ENCODE peak calls at places on chromosome 6, in eight cellular contexts. One of them, this sample, is unnamed.

GRCh38 chr6:111057074-111057752 is 30.1 kb upstream of the SLC16A10 start:
- DNase-seq in RWPE1: peak; percentile 36
- DNase-seq in dorsolateral prefrontal cortex: peak; percentile 28
- DNase-seq in neural progenitor cell: peak; percentile 51
- DNase-seq in OCI-LY7: peak; percentile 55
- DNase-seq in ovary: no peak
- DNase-seq in adrenal gland: peak; percentile 43
- DNase-seq in coronary artery: no peak
- DNase-seq in this sample: no peak

GRCh38 chr6:47669684-47670515 is 28.5 kb upstream of the ADGRF4 start:
- DNase-seq in RWPE1: peak; percentile 65
- DNase-seq in dorsolateral prefrontal cortex: no peak
- DNase-seq in neural progenitor cell: peak; percentile 69
- DNase-seq in OCI-LY7: no peak
- DNase-seq in ovary: no peak
- DNase-seq in adrenal gland: no peak
- DNase-seq in coronary artery: no peak
- DNase-seq in this sample: no peak

GRCh38 chr6:16504608-16505007 is 256.7 kb downstream of the ATXN1 start:
- DNase-seq in RWPE1: no peak
- DNase-seq in dorsolateral prefrontal cortex: no peak
- DNase-seq in neural progenitor cell: no peak
- DNase-seq in OCI-LY7: no peak
- DNase-seq in ovary: no peak
- DNase-seq in adrenal gland: no peak
- DNase-seq in coronary artery: no peak
- DNase-seq in this sample: no peak

GRCh38 chr6:29791162-29791561 is 36.5 kb upstream of the HLA-G start:
- DNase-seq in RWPE1: no peak
- DNase-seq in dorsolateral prefrontal cortex: no peak
- DNase-seq in neural progenitor cell: no peak
- DNase-seq in OCI-LY7: no peak
- DNase-seq in ovary: no peak
- DNase-seq in adrenal gland: no peak
- DNase-seq in coronary artery: no peak
- DNase-seq in this sample: no peak

GRCh38 chr6:26197736-26198625 is 110.8 kb downstream of the HFE start:
- DNase-seq in RWPE1: no peak
- DNase-seq in dorsolateral prefrontal cortex: no peak
- DNase-seq in neural progenitor cell: peak; percentile 46
- DNase-seq in OCI-LY7: peak; percentile 84
- DNase-seq in ovary: no peak
- DNase-seq in adrenal gland: peak; percentile 36
- DNase-seq in coronary artery: no peak
- DNase-seq in this sample: no peak

GRCh38 chr6:79031821-79032590 is 46.0 kb downstream of the PHIP start:
- DNase-seq in RWPE1: no peak
- DNase-seq in dorsolateral prefrontal cortex: no peak
- DNase-seq in neural progenitor cell: no peak
- DNase-seq in OCI-LY7: no peak
- DNase-seq in ovary: no peak
- DNase-seq in adrenal gland: no peak
- DNase-seq in coronary artery: no peak
- DNase-seq in this sample: no peak

GRCh38 chr6:4459032-4459431 is 317.2 kb upstream of the CDYL start:
- DNase-seq in RWPE1: peak; percentile 89
- DNase-seq in dorsolateral prefrontal cortex: no peak
- DNase-seq in neural progenitor cell: no peak
- DNase-seq in OCI-LY7: no peak
- DNase-seq in ovary: no peak
- DNase-seq in adrenal gland: peak; percentile 27
- DNase-seq in coronary artery: no peak
- DNase-seq in this sample: no peak

GRCh38 chr6:13275435-13275989 is 52.8 kb downstream of the TBC1D7 start:
- DNase-seq in RWPE1: no peak
- DNase-seq in dorsolateral prefrontal cortex: no peak
- DNase-seq in neural progenitor cell: no peak
- DNase-seq in OCI-LY7: no peak
- DNase-seq in ovary: no peak
- DNase-seq in adrenal gland: no peak
- DNase-seq in coronary artery: no peak
- DNase-seq in this sample: no peak

GRCh38 chr6:38974389-38975133 is 74.0 kb upstream of the GLP1R start:
- DNase-seq in RWPE1: no peak
- DNase-seq in dorsolateral prefrontal cortex: no peak
- DNase-seq in neural progenitor cell: no peak
- DNase-seq in OCI-LY7: no peak
- DNase-seq in ovary: no peak
- DNase-seq in adrenal gland: no peak
- DNase-seq in coronary artery: no peak
- DNase-seq in this sample: no peak

GRCh38 chr6:166168616-166169548 is 1.2 kb upstream of the TBXT start:
- DNase-seq in RWPE1: no peak
- DNase-seq in dorsolateral prefrontal cortex: no peak
- DNase-seq in neural progenitor cell: peak; percentile 47
- DNase-seq in OCI-LY7: no peak
- DNase-seq in ovary: no peak
- DNase-seq in adrenal gland: no peak
- DNase-seq in coronary artery: no peak
- DNase-seq in this sample: no peak

GRCh38 chr6:145815351-145815772 is 767 bp upstream of the FBXO30 start:
- DNase-seq in RWPE1: peak; percentile 31
- DNase-seq in dorsolateral prefrontal cortex: no peak
- DNase-seq in neural progenitor cell: no peak
- DNase-seq in OCI-LY7: no peak
- DNase-seq in ovary: peak; percentile 71
- DNase-seq in adrenal gland: no peak
- DNase-seq in coronary artery: peak; percentile 84
- DNase-seq in this sample: peak; percentile 16

GRCh38 chr6:108903796-108904195 is 55.6 kb downstream of the ARMC2 start:
- DNase-seq in RWPE1: no peak
- DNase-seq in dorsolateral prefrontal cortex: no peak
- DNase-seq in neural progenitor cell: no peak
- DNase-seq in OCI-LY7: no peak
- DNase-seq in ovary: no peak
- DNase-seq in adrenal gland: no peak
- DNase-seq in coronary artery: no peak
- DNase-seq in this sample: no peak

GRCh38 chr6:88166901-88167624 is 916 bp upstream of the CNR1 start:
- DNase-seq in RWPE1: no peak
- DNase-seq in dorsolateral prefrontal cortex: peak; percentile 47
- DNase-seq in neural progenitor cell: peak; percentile 62
- DNase-seq in OCI-LY7: peak; percentile 70
- DNase-seq in ovary: peak; percentile 17
- DNase-seq in adrenal gland: no peak
- DNase-seq in coronary artery: no peak
- DNase-seq in this sample: no peak

GRCh38 chr6:133637436-133637835 is 251.5 kb upstream of the TCF21 start:
- DNase-seq in RWPE1: no peak
- DNase-seq in dorsolateral prefrontal cortex: no peak
- DNase-seq in neural progenitor cell: no peak
- DNase-seq in OCI-LY7: no peak
- DNase-seq in ovary: no peak
- DNase-seq in adrenal gland: no peak
- DNase-seq in coronary artery: no peak
- DNase-seq in this sample: no peak

GRCh38 chr6:46029602-46030001 is 13.9 kb upstream of the CLIC5 start:
- DNase-seq in RWPE1: no peak
- DNase-seq in dorsolateral prefrontal cortex: no peak
- DNase-seq in neural progenitor cell: no peak
- DNase-seq in OCI-LY7: no peak
- DNase-seq in ovary: no peak
- DNase-seq in adrenal gland: no peak
- DNase-seq in coronary artery: no peak
- DNase-seq in this sample: no peak

GRCh38 chr6:116450769-116451740 is 10.1 kb upstream of the CALHM6 start:
- DNase-seq in RWPE1: no peak
- DNase-seq in dorsolateral prefrontal cortex: no peak
- DNase-seq in neural progenitor cell: no peak
- DNase-seq in OCI-LY7: peak; percentile 19
- DNase-seq in ovary: no peak
- DNase-seq in adrenal gland: no peak
- DNase-seq in coronary artery: no peak
- DNase-seq in this sample: no peak

GRCh38 chr6:139590206-139590605 is 215.8 kb upstream of the CITED2 start:
- DNase-seq in RWPE1: no peak
- DNase-seq in dorsolateral prefrontal cortex: no peak
- DNase-seq in neural progenitor cell: no peak
- DNase-seq in OCI-LY7: no peak
- DNase-seq in ovary: no peak
- DNase-seq in adrenal gland: no peak
- DNase-seq in coronary artery: no peak
- DNase-seq in this sample: no peak

GRCh38 chr6:153949606-153950005 is 89.4 kb upstream of the OPRM1 start:
- DNase-seq in RWPE1: no peak
- DNase-seq in dorsolateral prefrontal cortex: no peak
- DNase-seq in neural progenitor cell: no peak
- DNase-seq in OCI-LY7: no peak
- DNase-seq in ovary: no peak
- DNase-seq in adrenal gland: no peak
- DNase-seq in coronary artery: no peak
- DNase-seq in this sample: no peak

GRCh38 chr6:46993846-46994245 is 48.3 kb downstream of the ADGRF1 start:
- DNase-seq in RWPE1: peak; percentile 90
- DNase-seq in dorsolateral prefrontal cortex: no peak
- DNase-seq in neural progenitor cell: no peak
- DNase-seq in OCI-LY7: no peak
- DNase-seq in ovary: no peak
- DNase-seq in adrenal gland: no peak
- DNase-seq in coronary artery: no peak
- DNase-seq in this sample: no peak

GRCh38 chr6:156016186-156016976 is 560.7 kb upstream of the NOX3 start:
- DNase-seq in RWPE1: no peak
- DNase-seq in dorsolateral prefrontal cortex: no peak
- DNase-seq in neural progenitor cell: no peak
- DNase-seq in OCI-LY7: no peak
- DNase-seq in ovary: no peak
- DNase-seq in adrenal gland: no peak
- DNase-seq in coronary artery: no peak
- DNase-seq in this sample: no peak

GRCh38 chr6:113530769-113531168 is 326.4 kb upstream of the MARCKS start:
- DNase-seq in RWPE1: peak; percentile 64
- DNase-seq in dorsolateral prefrontal cortex: no peak
- DNase-seq in neural progenitor cell: no peak
- DNase-seq in OCI-LY7: no peak
- DNase-seq in ovary: no peak
- DNase-seq in adrenal gland: no peak
- DNase-seq in coronary artery: no peak
- DNase-seq in this sample: no peak

GRCh38 chr6:105994522-105995402 is 91.4 kb upstream of the PRDM1 start:
- DNase-seq in RWPE1: peak; percentile 60
- DNase-seq in dorsolateral prefrontal cortex: peak; percentile 49
- DNase-seq in neural progenitor cell: peak; percentile 83
- DNase-seq in OCI-LY7: peak; percentile 34
- DNase-seq in ovary: peak; percentile 47
- DNase-seq in adrenal gland: peak; percentile 57
- DNase-seq in coronary artery: no peak
- DNase-seq in this sample: peak; percentile 41

GRCh38 chr6:149028767-149029405 is 282.1 kb downstream of the UST start:
- DNase-seq in RWPE1: peak; percentile 50
- DNase-seq in dorsolateral prefrontal cortex: peak; percentile 65
- DNase-seq in neural progenitor cell: peak; percentile 88
- DNase-seq in OCI-LY7: peak; percentile 89
- DNase-seq in ovary: peak; percentile 47
- DNase-seq in adrenal gland: peak; percentile 81
- DNase-seq in coronary artery: no peak
- DNase-seq in this sample: no peak

GRCh38 chr6:11317885-11318771 is 85.7 kb upstream of the NEDD9 start:
- DNase-seq in RWPE1: peak; percentile 90
- DNase-seq in dorsolateral prefrontal cortex: no peak
- DNase-seq in neural progenitor cell: no peak
- DNase-seq in OCI-LY7: no peak
- DNase-seq in ovary: peak; percentile 56
- DNase-seq in adrenal gland: peak; percentile 67
- DNase-seq in coronary artery: peak; percentile 79
- DNase-seq in this sample: no peak

GRCh38 chr6:41451039-41451438 is 95.1 kb upstream of the FOXP4 start:
- DNase-seq in RWPE1: no peak
- DNase-seq in dorsolateral prefrontal cortex: no peak
- DNase-seq in neural progenitor cell: peak; percentile 54
- DNase-seq in OCI-LY7: peak; percentile 13
- DNase-seq in ovary: no peak
- DNase-seq in adrenal gland: no peak
- DNase-seq in coronary artery: no peak
- DNase-seq in this sample: no peak
- H3K27ac ChIP-seq in RWPE1: no peak overlapping the region
- H3K27ac ChIP-seq in dorsolateral prefrontal cortex: peak overlapping the region; percentile 67
- H3K27ac ChIP-seq in neural progenitor cell: no peak overlapping the region
- H3K27ac ChIP-seq in OCI-LY7: no peak overlapping the region
- H3K27ac ChIP-seq in ovary: no peak overlapping the region
- H3K27ac ChIP-seq in adrenal gland: no peak overlapping the region
- H3K27ac ChIP-seq in coronary artery: peak overlapping the region; percentile 77
- H3K27ac ChIP-seq in this sample: peak overlapping the region; percentile 90

GRCh38 chr6:167485186-167485978 is 160.5 kb downstream of the TTLL2 start:
- DNase-seq in RWPE1: peak; percentile 13
- DNase-seq in dorsolateral prefrontal cortex: no peak
- DNase-seq in neural progenitor cell: no peak
- DNase-seq in OCI-LY7: no peak
- DNase-seq in ovary: no peak
- DNase-seq in adrenal gland: no peak
- DNase-seq in coronary artery: no peak
- DNase-seq in this sample: no peak
- TF ChIP-seq CTCF in RWPE1: no peak
- TF ChIP-seq CTCF in dorsolateral prefrontal cortex: peak; percentile 85
- TF ChIP-seq CTCF in neural progenitor cell: peak; percentile 31
- TF ChIP-seq CTCF in OCI-LY7: peak; percentile 59
- TF ChIP-seq CTCF in ovary: peak; percentile 51
- TF ChIP-seq CTCF in adrenal gland: peak; percentile 41
- TF ChIP-seq CTCF in coronary artery: peak; percentile 41
- TF ChIP-seq CTCF in this sample: peak; percentile 75

GRCh38 chr6:89583559-89583958 is 55.0 kb downstream of the LYRM2 start:
- DNase-seq in RWPE1: no peak
- DNase-seq in dorsolateral prefrontal cortex: no peak
- DNase-seq in neural progenitor cell: no peak
- DNase-seq in OCI-LY7: no peak
- DNase-seq in ovary: no peak
- DNase-seq in adrenal gland: no peak
- DNase-seq in coronary artery: no peak
- DNase-seq in this sample: no peak
- H3K27ac ChIP-seq in RWPE1: no peak overlapping the region
- H3K27ac ChIP-seq in dorsolateral prefrontal cortex: no peak overlapping the region
- H3K27ac ChIP-seq in neural progenitor cell: no peak overlapping the region
- H3K27ac ChIP-seq in OCI-LY7: no peak overlapping the region
- H3K27ac ChIP-seq in ovary: no peak overlapping the region
- H3K27ac ChIP-seq in adrenal gland: no peak overlapping the region
- H3K27ac ChIP-seq in coronary artery: no peak overlapping the region
- H3K27ac ChIP-seq in this sample: no peak overlapping the region

GRCh38 chr6:373773-374724 is 17.5 kb upstream of the IRF4 start:
- DNase-seq in RWPE1: no peak
- DNase-seq in dorsolateral prefrontal cortex: no peak
- DNase-seq in neural progenitor cell: no peak
- DNase-seq in OCI-LY7: no peak
- DNase-seq in ovary: no peak
- DNase-seq in adrenal gland: no peak
- DNase-seq in coronary artery: no peak
- DNase-seq in this sample: no peak
- TF ChIP-seq CTCF in RWPE1: no peak
- TF ChIP-seq CTCF in dorsolateral prefrontal cortex: peak; percentile 25
- TF ChIP-seq CTCF in neural progenitor cell: no peak
- TF ChIP-seq CTCF in OCI-LY7: no peak
- TF ChIP-seq CTCF in ovary: no peak
- TF ChIP-seq CTCF in adrenal gland: no peak
- TF ChIP-seq CTCF in coronary artery: no peak
- TF ChIP-seq CTCF in this sample: peak; percentile 55

This sample was measured in left ventricle myocardium inferior.